ENCODE peak calls at places on chromosome 10, in seven cellular contexts. R is WTC11, N is GM12865, U is AG04449, V is MM.1S, D is uterus, B is heart left ventricle. K is an unnamed sample.

GRCh38 chr10:117663750-117664149 is 121.2 kb downstream of the EMX2 start:
- DNase-seq in B (no peak), U (peak; percentile 86), D (no peak), N (peak; percentile 93), R (no peak), V (no peak), K (peak; percentile 63)

GRCh38 chr10:66455304-66455703 is 470.5 kb upstream of the LRRTM3 start:
- DNase-seq in V (peak; percentile 18), N (peak; percentile 0), U (no peak), R (no peak), D (no peak), B (no peak), K (no peak)

GRCh38 chr10:50063100-50063499 is 4.7 kb upstream of the WASHC2A start:
- DNase-seq in N (no peak), V (no peak), R (peak; percentile 13), B (no peak), U (no peak), D (no peak), K (no peak)

GRCh38 chr10:49700211-49700610 is 20.8 kb downstream of the C10orf53 start:
- DNase-seq in D (no peak), B (no peak), N (no peak), V (no peak), R (no peak), U (no peak), K (no peak)

GRCh38 chr10:76779163-76779820 is 858.3 kb downstream of the KCNMA1 start:
- DNase-seq in V (no peak), B (no peak), D (no peak), R (peak; percentile 17), U (peak; percentile 33), N (no peak), K (peak; percentile 23)

GRCh38 chr10:50946991-50947781 is 61.8 kb upstream of the A1CF start:
- DNase-seq in D (no peak), U (no peak), V (no peak), R (no peak), N (no peak), B (no peak), K (no peak)

GRCh38 chr10:114172776-114173555 is 1.0 kb downstream of the CCDC186 start:
- DNase-seq in R (no peak), D (no peak), U (no peak), V (peak; percentile 42), N (no peak), B (no peak), K (no peak)

GRCh38 chr10:123703195-123703790 is 37.1 kb downstream of the GPR26 start:
- DNase-seq in N (no peak), U (no peak), V (no peak), B (no peak), R (no peak), D (no peak), K (no peak)

GRCh38 chr10:79137826-79138225 is 69.1 kb downstream of the ZMIZ1 start:
- DNase-seq in V (peak; percentile 73), B (no peak), D (no peak), N (peak; percentile 75), R (no peak), U (no peak), K (no peak)

GRCh38 chr10:78332699-78333098 is 299.0 kb downstream of the RPS24 start:
- DNase-seq in U (no peak), V (no peak), N (no peak), R (no peak), B (no peak), D (peak; percentile 9), K (no peak)

GRCh38 chr10:99844433-99844955 is 62.1 kb downstream of the ABCC2 start:
- DNase-seq in R (no peak), N (no peak), V (no peak), B (no peak), D (no peak), U (no peak), K (no peak)

GRCh38 chr10:47027108-47027811 is 116.0 kb downstream of the PTPN20 start:
- DNase-seq in R (peak; percentile 5), N (no peak), V (no peak), U (no peak), D (peak; percentile 8), B (peak; percentile 23), K (no peak)

GRCh38 chr10:80966326-80966986 is 428.8 kb downstream of the SH2D4B start:
- DNase-seq in R (no peak), D (no peak), N (peak; percentile 51), B (no peak), V (peak; percentile 30), U (no peak), K (no peak)

GRCh38 chr10:77163670-77164348 is 473.8 kb downstream of the KCNMA1 start:
- DNase-seq in B (no peak), N (no peak), R (no peak), U (peak; percentile 90), V (no peak), D (peak; percentile 82), K (peak; percentile 75)

GRCh38 chr10:48833674-48834073 is 106.0 kb downstream of the LRRC18 start:
- DNase-seq in R (no peak), V (no peak), D (no peak), N (no peak), U (no peak), B (no peak), K (no peak)

GRCh38 chr10:52820316-52820715 is 47.7 kb upstream of the MBL2 start:
- DNase-seq in N (no peak), V (no peak), B (no peak), D (no peak), R (no peak), U (no peak), K (no peak)

GRCh38 chr10:59762505-59762904 is 9.2 kb upstream of the MRLN start:
- DNase-seq in R (no peak), U (no peak), D (no peak), N (no peak), V (no peak), B (no peak), K (no peak)

GRCh38 chr10:77794256-77795142 is 132.1 kb downstream of the DLG5 start:
- DNase-seq in U (no peak), V (no peak), N (no peak), R (no peak), B (no peak), D (no peak), K (no peak)

GRCh38 chr10:69669408-69669807 is 39.4 kb downstream of the FAM241B start:
- DNase-seq in B (no peak), D (no peak), N (no peak), R (no peak), U (no peak), V (no peak), K (no peak)

GRCh38 chr10:16393271-16393858 is 43.4 kb upstream of the PTER start:
- DNase-seq in U (no peak), R (no peak), N (no peak), B (no peak), D (no peak), V (no peak), K (no peak)

GRCh38 chr10:68090586-68090985 is 15.5 kb upstream of the HERC4 start:
- DNase-seq in B (no peak), U (no peak), V (no peak), R (no peak), D (no peak), N (no peak), K (no peak)

GRCh38 chr10:6250745-6251144 is 48.0 kb downstream of the PFKFB3 start:
- DNase-seq in V (no peak), N (no peak), B (no peak), R (no peak), D (no peak), U (no peak), K (no peak)
- TF ChIP-seq CTCF in V (no peak), N (no peak), B (no peak), R (no peak), D (no peak), U (no peak), K (no peak)

GRCh38 chr10:71288461-71288860 is 30.6 kb upstream of the SLC29A3 start:
- DNase-seq in D (no peak), V (no peak), B (no peak), R (no peak), U (no peak), N (no peak), K (no peak)
- TF ChIP-seq CTCF in D (no peak), V (no peak), B (no peak), R (no peak), U (no peak), N (no peak), K (no peak)

DNA sequence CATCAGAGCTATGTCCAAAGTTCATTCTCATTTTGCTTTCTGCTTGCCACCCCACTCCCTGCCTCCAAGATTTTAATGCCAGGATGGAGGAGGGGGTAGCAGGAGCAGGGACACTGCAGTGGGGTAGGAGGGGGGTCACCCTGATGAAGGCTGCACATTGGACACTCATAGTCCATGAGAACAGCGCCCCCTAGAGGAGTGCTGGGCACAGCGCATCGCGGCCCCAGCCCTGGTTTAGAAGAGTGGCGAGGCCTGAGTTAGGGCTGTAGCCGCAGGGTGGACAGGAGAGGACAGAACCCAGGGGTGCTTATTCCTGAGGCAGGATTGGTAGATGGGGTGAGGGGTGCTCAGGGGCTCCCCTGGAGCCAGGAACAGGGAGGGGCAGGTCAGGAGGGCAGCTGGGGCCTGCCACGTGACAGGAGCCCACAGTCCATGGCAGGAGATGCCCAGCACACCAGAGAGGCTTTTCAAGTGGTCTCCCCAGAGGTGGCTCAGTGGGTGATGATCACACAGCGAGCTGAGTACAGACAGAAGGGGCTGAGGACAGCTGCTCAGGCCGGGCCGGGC is 71.4 kb downstream of the NEURL1 start:
- DNase-seq in N (peak; percentile 37), R (peak; percentile 87), B (no peak), V (peak; percentile 37), D (no peak), U (no peak), K (no peak)
- TF ChIP-seq CTCF in N (peak; percentile 76), R (peak; percentile 99), B (peak; percentile 34), V (peak; percentile 91), D (peak; percentile 35), U (peak; percentile 63), K (peak; percentile 57)

GRCh38 chr10:71725998-71726672 is 6.6 kb upstream of the C10orf105 start:
- DNase-seq in B (no peak), R (peak; percentile 60), V (peak; percentile 36), N (peak; percentile 59), D (no peak), U (no peak), K (no peak)
- TF ChIP-seq CTCF in B (no peak), R (peak; percentile 45), V (peak; percentile 45), N (peak; percentile 50), D (no peak), U (peak; percentile 36), K (peak; percentile 37)

DNA sequence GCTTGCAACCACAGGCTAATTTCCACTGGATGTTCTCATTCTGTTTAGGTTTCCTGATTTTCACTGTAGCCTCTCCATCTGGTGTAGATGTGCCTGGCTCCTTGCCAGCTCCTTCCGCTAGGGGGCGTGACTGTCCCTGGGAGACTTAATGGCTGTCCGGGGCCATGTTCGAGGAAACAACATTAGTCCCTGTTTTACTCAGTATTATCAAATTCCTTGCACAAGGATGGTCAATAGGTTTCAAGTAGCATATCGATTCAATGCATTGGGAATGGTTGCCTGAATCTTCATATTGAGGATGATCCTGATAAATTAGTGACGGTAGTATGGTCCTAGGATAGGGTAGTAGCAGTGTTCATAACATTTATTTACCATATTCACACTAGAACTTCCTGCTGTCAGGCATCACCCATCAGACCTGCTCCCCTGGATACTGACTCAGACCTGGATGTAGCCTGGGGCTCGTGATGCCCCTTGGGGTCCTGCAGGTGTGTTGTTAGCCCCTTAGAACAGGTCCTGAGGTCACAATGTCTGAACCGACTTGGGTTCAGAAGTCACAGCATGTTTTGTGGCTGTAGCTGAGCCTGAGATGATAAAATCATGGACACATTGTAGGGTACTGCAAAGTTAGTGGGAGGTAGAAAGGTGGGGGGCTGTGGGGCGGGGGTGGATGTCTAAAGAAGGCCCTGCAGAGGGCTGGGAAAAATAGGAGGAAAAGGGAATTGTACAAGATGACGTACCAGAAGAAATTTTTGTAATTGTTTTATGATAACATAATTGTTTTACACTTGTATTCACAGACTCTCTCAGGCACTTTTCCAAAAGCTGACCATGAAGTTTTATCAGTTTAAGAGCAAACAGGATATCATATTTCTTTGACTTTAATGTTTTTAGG is 8.9 kb upstream of the EXOC6 start:
- DNase-seq in V (peak; percentile 38), B (peak; percentile 88), D (peak; percentile 24), U (no peak), N (peak; percentile 56), R (peak; percentile 89), K (peak; percentile 18)
- TF ChIP-seq CTCF in V (peak; percentile 76), B (no peak), D (no peak), U (peak; percentile 15), N (peak; percentile 58), R (peak; percentile 91), K (no peak)

K was measured in AG09319.